ENCODE peak calls at places on chromosomes 7 and 10, in four cellular contexts. G is Right ventricle myocardium superior, B is left ventricle myocardium superior, W is SK-N-SH treated with all-trans-retinoic acid at 6 μM for 48 hours. D is an unnamed sample.
A peak's percentile ranks its signal among the peaks of the same experiment; 100 is the strongest.

GRCh38 chr7:107836237-107837144 is 33.5 kb upstream of the SLC26A3 start:
- ATAC-seq in G (no peak), B (no peak), W (peak; percentile 62), D (no peak)

GRCh38 chr10:3551761-3552160 is 233.2 kb downstream of the KLF6 start:
- ATAC-seq in G (no peak), B (no peak), W (no peak), D (no peak)

GRCh38 chr7:1531263-1531978 is 919 bp downstream of the MAFK start:
- ATAC-seq in G (peak; percentile 7), B (peak; percentile 1), W (peak; percentile 0), D (peak; percentile 4)

GRCh38 chr7:79293655-79294142 is 159.8 kb downstream of the MAGI2 start:
- ATAC-seq in G (no peak), B (no peak), W (no peak), D (peak; percentile 72)

GRCh38 chr10:113027574-113028392 is 77.7 kb downstream of the TCF7L2 start:
- ATAC-seq in G (peak; percentile 35), B (peak; percentile 48), W (no peak), D (peak; percentile 52)

GRCh38 chr10:113492181-113492580 is 60.7 kb upstream of the HABP2 start:
- ATAC-seq in G (peak; percentile 75), B (peak; percentile 87), W (no peak), D (no peak)

GRCh38 chr10:79358811-79359210 is 11.5 kb downstream of the PPIF start:
- ATAC-seq in G (peak; percentile 55), B (peak; percentile 31), W (no peak), D (peak; percentile 95)

GRCh38 chr10:77899080-77899477 is 27.5 kb downstream of the DLG5 start:
- ATAC-seq in G (peak; percentile 30), B (peak; percentile 17), W (peak; percentile 82), D (peak; percentile 79)

GRCh38 chr10:33899578-33900531 is 565.4 kb upstream of the NRP1 start:
- ATAC-seq in G (peak; percentile 49), B (peak; percentile 48), W (no peak), D (peak; percentile 50)

GRCh38 chr10:10891437-10891836 is 126.2 kb upstream of the CELF2 start:
- ATAC-seq in G (no peak), B (peak; percentile 44), W (no peak), D (no peak)